ENCODE peak calls at places on chromosomes 11 and 22, in seven cellular contexts. J, R, F, O, W, B and U are unnamed samples.

GRCh38 chr11:70616938-70617674 is 218.8 kb downstream of the CTTN start:
- DNase-seq in B (no peak), F (no peak), O (no peak), J (no peak), W (no peak), R (no peak), U (no peak)

GRCh38 chr11:11550534-11550933 is 71.3 kb downstream of the GALNT18 start:
- DNase-seq in B (no peak), W (no peak), J (no peak), O (no peak), R (no peak), F (no peak), U (no peak)

GRCh38 chr11:72243567-72244316 is at the start of gene PHOX2A:
- DNase-seq in B (no peak), J (peak), W (no peak), R (no peak), O (no peak), F (no peak), U (no peak)

GRCh38 chr22:17369553-17370035 is 334 bp downstream of the CECR2 start:
- DNase-seq in R (no peak), J (no peak), W (peak), F (no peak), B (no peak), O (peak), U (no peak)

GRCh38 chr11:14110629-14111028 is 148.1 kb downstream of the SPON1 start:
- DNase-seq in B (no peak), J (no peak), R (no peak), O (no peak), W (no peak), F (no peak), U (no peak)

GRCh38 chr22:38655532-38656255 is 498 bp downstream of the FAM227A start:
- DNase-seq in O (no peak), W (peak), B (no peak), J (no peak), F (no peak), R (no peak), U (no peak)

GRCh38 chr11:9615031-9615451 is 41.6 kb downstream of the WEE1 start:
- DNase-seq in J (no peak), B (no peak), R (no peak), F (no peak), O (no peak), W (no peak), U (no peak)

GRCh38 chr11:59680287-59681154 is 11.7 kb upstream of the PATL1 start:
- DNase-seq in F (no peak), J (peak), R (peak), O (peak), B (no peak), W (peak), U (no peak)

GRCh38 chr11:120068114-120068573 is 69.8 kb downstream of the TRIM29 start:
- DNase-seq in R (no peak), B (no peak), W (peak), O (no peak), F (no peak), J (no peak), U (no peak)

DNA sequence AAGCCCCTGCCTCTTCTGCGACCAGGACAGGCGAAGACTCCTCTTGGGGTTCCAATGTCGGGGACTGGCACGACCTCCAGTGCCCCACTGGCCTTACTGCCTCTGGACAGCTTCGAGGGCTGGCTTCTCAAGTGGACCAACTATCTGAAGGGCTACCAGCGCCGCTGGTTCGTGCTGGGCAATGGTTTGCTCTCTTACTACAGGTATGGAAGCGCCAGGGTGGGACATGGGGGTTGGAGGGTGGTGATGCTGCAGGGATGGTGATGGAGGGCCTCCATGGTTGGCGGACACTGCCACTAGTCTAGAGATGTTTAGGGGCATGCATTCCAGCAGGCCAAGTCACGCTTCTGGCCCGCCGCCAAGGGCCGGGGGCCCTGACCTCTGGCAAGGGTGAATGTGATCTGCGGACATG is 683 bp downstream of the OSBP2 start:
- DNase-seq in R (no peak), W (no peak), F (no peak), O (no peak), B (no peak), J (peak), U (no peak)
- H3K27ac ChIP-seq in R (no peak), W (no peak), F (no peak), O (no peak), B (no peak), J (no peak), U (no peak)

GRCh38 chr11:124875943-124876817 is 10.9 kb downstream of the ROBO3 start:
- DNase-seq in F (peak), O (peak), W (peak), B (peak), R (peak), J (peak), U (peak)

GRCh38 chr11:124874571-124875255 is 9.5 kb downstream of the ROBO3 start:
- DNase-seq in O (no peak), F (no peak), J (no peak), W (no peak), R (no peak), B (no peak), U (no peak)

GRCh38 chr11:124876818-124877630 is 11.8 kb downstream of the ROBO3 start:
- DNase-seq in O (no peak), J (no peak), B (no peak), R (no peak), F (no peak), W (no peak), U (no peak)

GRCh38 chr11:124873980-124874379 is 8.7 kb downstream of the ROBO3 start:
- DNase-seq in F (no peak), W (no peak), B (no peak), J (peak), R (no peak), O (no peak), U (no peak)

GRCh38 chr11:124875401-124875800 is 10.2 kb downstream of the ROBO3 start:
- DNase-seq in R (no peak), B (no peak), F (no peak), J (no peak), O (no peak), W (no peak), U (no peak)
- H3K4me3 ChIP-seq in R (no peak), B (no peak), F (no peak), J (no peak), O (no peak), W (no peak), U (no peak)

GRCh38 chr11:20007386-20007785 is 152.9 kb downstream of the DBX1 start:
- DNase-seq in B (no peak), W (no peak), O (no peak), J (no peak), R (no peak), F (no peak), U (no peak)

GRCh38 chr11:20010861-20011225 is 149.4 kb downstream of the DBX1 start:
- DNase-seq in J (no peak), R (no peak), W (no peak), B (no peak), F (no peak), O (no peak), U (no peak)

GRCh38 chr11:20010106-20010860 is 150.0 kb downstream of the DBX1 start:
- DNase-seq in O (no peak), F (no peak), R (no peak), J (no peak), W (no peak), B (no peak), U (no peak)

GRCh38 chr11:20008870-20009644 is 151.2 kb downstream of the DBX1 start:
- DNase-seq in O (no peak), F (no peak), B (no peak), R (no peak), W (no peak), J (no peak), U (no peak)

GRCh38 chr11:20008190-20008801 is 152.0 kb downstream of the DBX1 start:
- DNase-seq in O (no peak), W (no peak), F (no peak), R (no peak), J (no peak), B (no peak), U (no peak)
- H3K27ac ChIP-seq in O (no peak), W (peak), F (no peak), R (no peak), J (no peak), B (no peak), U (no peak)

DNA sequence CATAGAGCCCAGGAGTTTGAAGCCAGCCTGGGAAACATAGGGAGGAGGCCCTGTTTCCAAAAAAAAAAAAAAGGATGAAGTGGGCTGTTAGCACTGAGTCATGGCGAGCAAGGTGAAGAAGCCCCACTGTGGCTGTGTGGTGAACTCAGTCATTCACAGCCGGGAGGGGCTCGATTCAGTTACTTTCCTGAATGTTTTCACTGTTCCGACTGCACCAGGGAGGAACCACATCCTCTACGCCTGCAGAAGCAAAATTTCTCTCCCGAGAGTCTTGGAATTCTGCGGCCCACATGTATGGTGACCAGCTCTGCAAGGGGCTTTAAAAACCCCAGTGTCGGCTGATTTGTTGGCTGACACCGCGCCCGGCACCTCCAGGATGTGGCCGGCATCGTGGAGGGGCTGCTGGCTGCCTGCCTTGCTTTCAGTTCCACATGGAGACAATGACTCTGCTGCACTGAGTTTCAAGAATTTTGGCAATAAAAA is 27.8 kb upstream of the GRAMD4 start:
- DNase-seq in J (no peak), W (peak), B (no peak), F (no peak), O (no peak), R (no peak), U (no peak)
- H3K4me3 ChIP-seq in J (no peak), W (no peak), B (peak), F (no peak), O (no peak), R (no peak), U (peak)

DNA sequence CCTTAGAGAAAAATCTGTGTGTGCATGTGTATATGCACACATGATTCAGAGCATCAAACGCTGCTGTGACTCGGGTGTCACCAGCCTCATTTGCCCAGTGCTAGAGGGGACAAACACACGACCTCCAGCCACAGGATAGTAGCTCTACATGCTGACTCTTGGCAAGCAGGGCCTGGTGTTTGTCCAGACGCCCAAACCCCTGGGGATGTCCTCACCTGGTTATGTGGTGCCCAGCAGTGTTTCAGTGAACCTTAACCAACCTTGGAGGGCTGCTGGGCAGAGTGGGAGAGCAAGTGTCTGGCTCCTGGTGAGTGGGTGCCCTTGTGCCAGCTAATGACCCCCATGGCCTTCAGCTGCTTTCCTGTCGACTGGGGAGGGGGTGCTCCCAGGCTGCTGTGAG is 26.7 kb downstream of the IGLL1 start:
- DNase-seq in B (no peak), R (no peak), O (no peak), J (no peak), F (no peak), W (no peak), U (no peak)
- H3K27ac ChIP-seq in B (no peak), R (no peak), O (no peak), J (no peak), F (no peak), W (no peak), U (no peak)